ENCODE peak calls at places on chromosomes 16 and 17, in eight cellular contexts. V, F, D, Q, H, S, P and X are unnamed samples.

GRCh38 chr16:31149894-31150890 is at the start of gene PRSS36:
- DNase-seq in V (no peak), F (no peak), D (no peak), Q (no peak), H (no peak), S (no peak), P (no peak), X (peak)

GRCh38 chr17:16273499-16273898 is 56.5 kb downstream of the PIGL start:
- DNase-seq in V (no peak), F (no peak), D (no peak), Q (no peak), H (peak), S (no peak), P (no peak), X (no peak)

GRCh38 chr17:47687748-47688147 is 6.2 kb upstream of the TBKBP1 start:
- DNase-seq in V (no peak), F (peak), D (no peak), Q (no peak), H (no peak), S (no peak), P (peak), X (no peak)

GRCh38 chr17:48997827-48998556 is 807 bp downstream of the IGF2BP1 start:
- DNase-seq in V (no peak), F (no peak), D (peak), Q (no peak), H (no peak), S (peak), P (no peak), X (no peak)

GRCh38 chr16:73546351-73546845 is 498.5 kb upstream of the ZFHX3 start:
- DNase-seq in V (no peak), F (no peak), D (peak), Q (no peak), H (no peak), S (no peak), P (peak), X (no peak)

GRCh38 chr16:4536391-4537106 is 2.0 kb downstream of the CDIP1 start:
- DNase-seq in V (no peak), F (no peak), D (no peak), Q (no peak), H (no peak), S (no peak), P (no peak), X (no peak)

GRCh38 chr16:22333457-22333994 is 36.3 kb downstream of the POLR3E start:
- DNase-seq in V (no peak), F (no peak), D (no peak), Q (no peak), H (no peak), S (no peak), P (no peak), X (no peak)

GRCh38 chr16:2388875-2389433 is 40.3 kb upstream of the CCNF start:
- DNase-seq in V (no peak), F (peak), D (no peak), Q (no peak), H (peak), S (peak), P (peak), X (no peak)

GRCh38 chr16:22933173-22933572 is 119.2 kb downstream of the HS3ST2 start:
- DNase-seq in V (no peak), F (peak), D (no peak), Q (no peak), H (no peak), S (no peak), P (no peak), X (no peak)

GRCh38 chr17:75861927-75862317 is 6.8 kb upstream of the WBP2 start:
- DNase-seq in V (no peak), F (no peak), D (no peak), Q (no peak), H (no peak), S (no peak), P (peak), X (no peak)

GRCh38 chr16:85046957-85047866 is 19.6 kb downstream of the KIAA0513 start:
- DNase-seq in V (no peak), F (no peak), D (no peak), Q (peak), H (no peak), S (no peak), P (no peak), X (no peak)

GRCh38 chr16:66639091-66639885 is 34.8 kb downstream of the CMTM3 start:
- DNase-seq in V (no peak), F (peak), D (no peak), Q (no peak), H (no peak), S (no peak), P (no peak), X (no peak)

GRCh38 chr16:85308585-85309540 is 196.6 kb upstream of the CIBAR2 start:
- DNase-seq in V (no peak), F (no peak), D (no peak), Q (no peak), H (no peak), S (no peak), P (no peak), X (no peak)

GRCh38 chr16:88810868-88811599 is 694 bp downstream of the APRT start:
- DNase-seq in V (peak), F (peak), D (peak), Q (peak), H (peak), S (peak), P (peak), X (no peak)

GRCh38 chr17:9499041-9499440 is 76.6 kb downstream of the STX8 start:
- DNase-seq in V (no peak), F (no peak), D (no peak), Q (no peak), H (peak), S (no peak), P (no peak), X (no peak)

DNA sequence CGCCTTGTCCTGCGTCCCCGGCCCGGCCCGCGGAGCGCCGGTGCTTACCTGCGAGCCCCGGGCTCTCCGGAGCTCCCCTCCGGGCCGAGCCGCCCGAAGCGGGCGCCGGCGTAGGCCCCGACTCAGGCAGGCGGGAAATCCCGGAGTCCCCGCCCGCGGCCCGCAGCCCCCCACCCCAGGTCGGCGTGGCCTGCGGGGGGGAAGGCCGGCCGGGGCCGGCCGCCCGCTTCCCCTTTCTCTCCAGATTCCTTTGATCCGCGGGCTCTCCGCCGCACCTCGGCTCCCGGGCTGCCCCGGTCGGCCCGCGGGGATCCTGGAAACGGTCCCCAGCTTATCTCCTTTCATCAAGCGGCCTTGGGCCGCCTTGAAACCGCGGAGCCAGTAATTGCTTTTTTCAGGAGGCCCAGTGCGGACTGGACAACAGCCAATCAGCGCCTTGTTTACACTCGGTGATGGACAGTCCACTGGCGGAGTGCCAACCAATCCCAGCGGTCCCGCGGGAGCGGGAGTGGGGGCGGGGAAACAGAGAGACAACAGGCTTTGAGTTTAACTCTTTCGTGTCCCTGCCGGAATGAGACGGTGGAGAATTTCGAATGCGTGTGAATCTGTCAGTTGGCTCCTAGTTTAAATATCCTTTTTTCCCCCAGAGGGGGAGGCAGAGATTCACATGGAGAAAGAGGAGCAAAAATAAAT is 1.4 kb upstream of the BAHCC1 start:
- DNase-seq in V (no peak), F (peak), D (peak), Q (peak), H (peak), S (peak), P (peak), X (peak)
- TF ChIP-seq CTCF in V (no peak), F (no peak), D (peak), Q (no peak), H (peak), S (no peak), P (peak), X (no peak)

GRCh38 chr16:24270721-24271120 is 14.6 kb downstream of the CACNG3 start:
- DNase-seq in V (no peak), F (no peak), D (no peak), Q (no peak), H (no peak), S (no peak), P (no peak), X (no peak)

GRCh38 chr16:24275413-24275812 is 19.3 kb downstream of the CACNG3 start:
- DNase-seq in V (no peak), F (no peak), D (no peak), Q (no peak), H (no peak), S (no peak), P (no peak), X (no peak)

GRCh38 chr16:24272379-24272778 is 16.2 kb downstream of the CACNG3 start:
- DNase-seq in V (no peak), F (no peak), D (no peak), Q (no peak), H (no peak), S (no peak), P (no peak), X (no peak)

GRCh38 chr16:24273511-24273910 is 17.4 kb downstream of the CACNG3 start:
- DNase-seq in V (no peak), F (peak), D (no peak), Q (no peak), H (no peak), S (no peak), P (peak), X (no peak)
- TF ChIP-seq CTCF in V (no peak), F (no peak), D (no peak), Q (no peak), H (no peak), S (no peak), P (no peak), X (no peak)

GRCh38 chr16:90077757-90078593 is 844 bp upstream of the PRDM7 start:
- DNase-seq in V (no peak), F (no peak), D (peak), Q (no peak), H (peak), S (no peak), P (peak), X (no peak)
- TF ChIP-seq CTCF in V (peak), F (no peak), D (no peak), Q (peak), H (peak), S (no peak), P (no peak), X (peak)

DNA sequence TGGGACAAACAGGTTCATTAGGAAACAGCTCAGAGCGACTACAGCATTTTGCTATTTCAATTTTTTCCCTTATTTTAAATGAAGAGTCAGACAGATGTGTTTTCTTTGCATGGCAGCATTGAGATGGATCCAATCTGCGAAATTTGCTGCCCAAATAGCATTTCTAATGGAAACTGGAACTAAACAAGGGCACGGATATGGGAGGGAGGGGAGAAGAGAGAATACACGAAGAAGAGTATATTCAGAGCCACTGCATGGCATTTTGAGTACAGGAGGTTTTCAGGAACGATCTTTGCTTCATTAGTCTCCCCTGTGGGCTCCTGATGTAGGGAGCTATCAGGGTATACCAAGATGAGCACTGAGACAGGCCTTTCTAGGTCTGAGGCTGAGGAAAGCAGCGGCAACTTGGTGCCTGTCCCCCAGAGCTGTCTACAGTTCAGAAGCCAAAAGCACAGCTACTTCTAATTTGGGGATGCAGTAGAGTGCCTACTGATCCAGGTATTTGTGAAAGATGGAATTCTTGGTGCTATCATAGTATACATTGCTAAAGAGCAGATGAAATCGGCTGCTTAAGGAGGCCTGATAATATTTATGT is 257.7 kb upstream of the PMFBP1 start:
- DNase-seq in V (no peak), F (no peak), D (no peak), Q (no peak), H (no peak), S (no peak), P (no peak), X (no peak)
- TF ChIP-seq CTCF in V (no peak), F (no peak), D (no peak), Q (no peak), H (no peak), S (no peak), P (no peak), X (no peak)

GRCh38 chr17:59101178-59101577 is 5.5 kb downstream of the TRIM37 start:
- DNase-seq in V (no peak), F (no peak), D (no peak), Q (no peak), H (no peak), S (no peak), P (no peak), X (no peak)
- TF ChIP-seq CTCF in V (no peak), F (no peak), D (no peak), Q (no peak), H (no peak), S (no peak), P (no peak), X (no peak)

DNA sequence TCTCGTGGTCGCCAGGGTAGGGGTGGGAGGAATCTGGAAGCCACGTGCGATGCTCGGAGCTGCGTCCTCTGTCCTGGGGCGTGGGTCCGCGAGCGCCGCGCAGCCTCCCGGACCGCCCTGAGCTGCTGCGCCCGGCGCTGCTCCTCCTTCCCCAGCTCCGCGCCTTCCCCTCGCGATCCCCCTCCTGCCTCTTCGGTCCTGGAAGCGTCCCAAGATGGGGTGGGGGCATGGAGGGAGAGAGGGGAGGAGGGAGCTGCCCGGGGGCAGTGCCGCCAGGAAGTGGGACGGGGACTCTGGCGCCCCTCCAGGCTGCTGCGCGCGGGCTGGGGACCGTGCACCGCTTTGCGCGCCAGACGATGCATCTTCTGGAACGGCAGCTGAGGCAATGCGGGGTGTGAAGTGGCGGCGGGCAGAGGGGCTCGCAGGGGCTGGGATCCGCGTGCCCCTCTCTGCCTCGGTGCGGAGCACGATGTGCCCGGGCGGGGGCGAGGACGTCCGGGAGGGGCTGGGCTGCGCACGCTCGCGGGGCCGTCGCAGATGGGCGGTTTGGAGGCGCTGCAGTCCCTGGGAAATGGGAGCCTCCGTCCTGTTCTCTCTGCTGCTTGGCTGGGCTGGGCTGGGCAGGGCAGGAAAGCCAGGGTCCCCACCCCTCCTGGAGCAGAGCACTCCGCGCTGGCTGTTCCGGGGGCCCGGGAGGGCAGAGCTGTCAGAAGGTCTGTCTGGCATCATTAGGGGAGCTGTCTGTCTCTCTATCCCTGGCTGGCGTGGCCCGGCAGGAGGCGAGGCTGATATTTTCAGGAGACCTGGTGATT is 388.0 kb downstream of the SEC14L1 start:
- DNase-seq in V (no peak), F (no peak), D (peak), Q (no peak), H (no peak), S (no peak), P (no peak), X (no peak)
- TF ChIP-seq CTCF in V (peak), F (no peak), D (peak), Q (no peak), H (no peak), S (no peak), P (no peak), X (no peak)

DNA sequence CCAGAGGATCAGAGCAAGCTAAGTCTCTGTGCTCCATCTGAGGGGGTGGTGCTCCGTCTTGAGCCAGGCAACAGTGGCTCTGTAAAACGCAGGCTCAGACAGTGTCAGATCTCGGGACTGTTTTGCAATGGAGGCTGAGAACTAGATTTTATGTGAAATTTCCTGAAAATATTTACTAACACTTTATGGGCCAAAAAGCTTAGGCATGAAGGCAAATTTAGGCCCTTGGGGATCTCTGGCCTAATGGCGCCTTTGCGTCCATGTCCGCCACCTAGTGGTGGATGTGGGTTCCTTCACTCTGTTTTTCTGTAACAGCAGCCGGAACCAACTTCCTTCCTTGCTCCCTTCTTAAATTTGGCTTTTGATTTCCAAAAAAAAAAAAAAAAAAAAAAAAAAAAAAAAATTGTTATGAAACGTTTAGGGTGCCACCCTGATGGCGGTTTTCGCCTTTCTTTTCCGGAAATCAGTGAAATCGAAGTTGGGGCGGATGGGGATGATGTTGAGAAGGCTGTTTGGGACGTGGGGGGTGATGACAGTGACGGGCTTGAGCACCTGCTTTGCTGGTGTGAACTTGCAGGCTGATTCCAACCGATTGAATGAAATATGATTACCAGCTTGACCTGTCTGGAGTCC is 14.0 kb upstream of the ELAC2 start:
- DNase-seq in V (peak), F (peak), D (peak), Q (peak), H (peak), S (peak), P (peak), X (no peak)
- TF ChIP-seq CTCF in V (peak), F (peak), D (peak), Q (peak), H (peak), S (peak), P (peak), X (peak)

GRCh38 chr17:77266213-77266612 is 125.4 kb downstream of the SEC14L1 start:
- DNase-seq in V (no peak), F (no peak), D (no peak), Q (no peak), H (no peak), S (no peak), P (no peak), X (no peak)

GRCh38 chr17:77264617-77265230 is 124.0 kb downstream of the SEC14L1 start:
- DNase-seq in V (no peak), F (no peak), D (no peak), Q (no peak), H (no peak), S (no peak), P (no peak), X (no peak)

GRCh38 chr17:77271421-77271820 is 130.7 kb downstream of the SEC14L1 start:
- DNase-seq in V (no peak), F (no peak), D (no peak), Q (no peak), H (no peak), S (no peak), P (no peak), X (no peak)

GRCh38 chr17:77269696-77270681 is 129.2 kb downstream of the SEC14L1 start:
- DNase-seq in V (no peak), F (no peak), D (no peak), Q (no peak), H (no peak), S (no peak), P (no peak), X (no peak)

GRCh38 chr17:77266891-77267341 is 126.1 kb downstream of the SEC14L1 start:
- DNase-seq in V (no peak), F (peak), D (no peak), Q (no peak), H (no peak), S (no peak), P (peak), X (peak)
- TF ChIP-seq CTCF in V (no peak), F (no peak), D (no peak), Q (no peak), H (peak), S (no peak), P (no peak), X (peak)

GRCh38 chr16:77375396-77375795 is 59.4 kb downstream of the ADAMTS18 start:
- DNase-seq in V (no peak), F (no peak), D (no peak), Q (no peak), H (no peak), S (no peak), P (no peak), X (no peak)

GRCh38 chr16:77373726-77374125 is 61.1 kb downstream of the ADAMTS18 start:
- DNase-seq in V (no peak), F (no peak), D (no peak), Q (no peak), H (no peak), S (no peak), P (no peak), X (no peak)

GRCh38 chr16:77374384-77374783 is 60.5 kb downstream of the ADAMTS18 start:
- DNase-seq in V (no peak), F (no peak), D (no peak), Q (no peak), H (no peak), S (no peak), P (no peak), X (no peak)

GRCh38 chr16:77376358-77376757 is 58.5 kb downstream of the ADAMTS18 start:
- DNase-seq in V (no peak), F (peak), D (no peak), Q (no peak), H (no peak), S (no peak), P (no peak), X (no peak)
- TF ChIP-seq CTCF in V (no peak), F (no peak), D (no peak), Q (no peak), H (no peak), S (no peak), P (no peak), X (peak)